ENCODE peak calls at places on chromosomes 6 and 20, in eight cellular contexts. E is endothelial cell; P is lower leg skin; I is AG09319; Y is CD8-positive, alpha-beta T cell; N is activated CD8-positive, alpha-beta T cell treated with anti-CD3 and anti-CD28 coated beads for 36 hours; H is A549; G is pancreas. D is an unnamed sample.

GRCh38 chr6:54156650-54157250 is 45.5 kb downstream of the MLIP start:
- DNase-seq in E (no peak), P (no peak), I (no peak), Y (no peak), N (no peak), H (no peak), G (no peak), D (no peak)

GRCh38 chr20:17969884-17970409 is 1.1 kb downstream of the MGME1 start:
- DNase-seq in E (peak; percentile 9), P (peak; percentile 89), I (no peak), Y (peak; percentile 29), N (peak; percentile 57), H (no peak), G (no peak), D (no peak)

GRCh38 chr6:63464060-63464459 is 108.2 kb upstream of the LOC128125822 start:
- DNase-seq in E (no peak), P (no peak), I (no peak), Y (no peak), N (no peak), H (no peak), G (no peak), D (no peak)

GRCh38 chr6:150711584-150712501 is 112.2 kb downstream of the PLEKHG1 start:
- DNase-seq in E (no peak), P (no peak), I (no peak), Y (no peak), N (no peak), H (no peak), G (peak; percentile 33), D (no peak)

GRCh38 chr6:13308332-13308731 is 20.0 kb downstream of the TBC1D7 start:
- DNase-seq in E (no peak), P (no peak), I (no peak), Y (no peak), N (no peak), H (no peak), G (no peak), D (no peak)

GRCh38 chr20:49431345-49431744 is 51.1 kb downstream of the KCNB1 start:
- DNase-seq in E (no peak), P (no peak), I (no peak), Y (no peak), N (no peak), H (peak; percentile 56), G (no peak), D (no peak)

GRCh38 chr6:30685157-30685976 is 1.1 kb downstream of the PPP1R18 start:
- DNase-seq in E (peak; percentile 29), P (no peak), I (no peak), Y (no peak), N (peak; percentile 50), H (no peak), G (peak; percentile 47), D (no peak)

GRCh38 chr20:17504326-17504897 is 26.8 kb downstream of the BFSP1 start:
- DNase-seq in E (no peak), P (peak; percentile 84), I (no peak), Y (peak; percentile 30), N (no peak), H (no peak), G (no peak), D (no peak)

GRCh38 chr6:54134934-54135333 is 23.7 kb downstream of the MLIP start:
- DNase-seq in E (no peak), P (no peak), I (no peak), Y (no peak), N (no peak), H (no peak), G (no peak), D (no peak)

GRCh38 chr6:1838604-1839003 is 228.9 kb downstream of the FOXC1 start:
- DNase-seq in E (no peak), P (no peak), I (no peak), Y (no peak), N (no peak), H (no peak), G (no peak), D (no peak)

DNA sequence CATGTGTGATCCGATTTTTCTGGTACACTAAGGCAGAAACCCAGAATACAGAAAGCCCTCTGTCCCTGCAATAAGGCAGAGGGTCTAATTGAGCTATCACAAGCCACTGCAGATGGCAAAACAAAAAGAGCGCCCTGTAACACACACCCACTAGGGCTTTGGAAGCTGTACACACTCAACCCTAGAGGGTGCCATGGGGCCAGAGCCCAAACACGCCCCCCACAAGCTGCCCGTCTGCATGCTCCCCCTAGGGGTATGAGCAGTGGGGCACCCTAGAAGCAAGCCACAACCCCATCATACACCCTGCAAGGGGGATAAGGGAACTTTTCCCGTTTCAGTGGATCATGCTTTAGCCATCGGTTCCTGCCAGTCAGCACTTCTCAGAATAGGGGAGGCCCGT is 62.2 kb upstream of the PDE10A start:
- DNase-seq in E (no peak), P (no peak), I (no peak), Y (no peak), N (peak; percentile 6), H (peak; percentile 19), G (no peak), D (no peak)
- TF ChIP-seq CTCF in E (no peak), P (no peak), I (no peak), Y (no peak), N (no peak), H (no peak), G (no peak), D (no peak)

GRCh38 chr6:28811873-28812272 is 111.9 kb downstream of the TRIM27 start:
- DNase-seq in E (no peak), P (no peak), I (no peak), Y (no peak), N (no peak), H (peak; percentile 54), G (no peak), D (no peak)

GRCh38 chr6:28807682-28808280 is 116.0 kb downstream of the TRIM27 start:
- DNase-seq in E (peak; percentile 68), P (no peak), I (no peak), Y (no peak), N (peak; percentile 71), H (peak; percentile 80), G (no peak), D (no peak)

GRCh38 chr6:28810655-28811053 is 113.1 kb downstream of the TRIM27 start:
- DNase-seq in E (no peak), P (no peak), I (no peak), Y (no peak), N (no peak), H (no peak), G (no peak), D (no peak)

GRCh38 chr6:28808383-28808782 is 115.4 kb downstream of the TRIM27 start:
- DNase-seq in E (no peak), P (no peak), I (no peak), Y (no peak), N (no peak), H (no peak), G (no peak), D (no peak)

DNA sequence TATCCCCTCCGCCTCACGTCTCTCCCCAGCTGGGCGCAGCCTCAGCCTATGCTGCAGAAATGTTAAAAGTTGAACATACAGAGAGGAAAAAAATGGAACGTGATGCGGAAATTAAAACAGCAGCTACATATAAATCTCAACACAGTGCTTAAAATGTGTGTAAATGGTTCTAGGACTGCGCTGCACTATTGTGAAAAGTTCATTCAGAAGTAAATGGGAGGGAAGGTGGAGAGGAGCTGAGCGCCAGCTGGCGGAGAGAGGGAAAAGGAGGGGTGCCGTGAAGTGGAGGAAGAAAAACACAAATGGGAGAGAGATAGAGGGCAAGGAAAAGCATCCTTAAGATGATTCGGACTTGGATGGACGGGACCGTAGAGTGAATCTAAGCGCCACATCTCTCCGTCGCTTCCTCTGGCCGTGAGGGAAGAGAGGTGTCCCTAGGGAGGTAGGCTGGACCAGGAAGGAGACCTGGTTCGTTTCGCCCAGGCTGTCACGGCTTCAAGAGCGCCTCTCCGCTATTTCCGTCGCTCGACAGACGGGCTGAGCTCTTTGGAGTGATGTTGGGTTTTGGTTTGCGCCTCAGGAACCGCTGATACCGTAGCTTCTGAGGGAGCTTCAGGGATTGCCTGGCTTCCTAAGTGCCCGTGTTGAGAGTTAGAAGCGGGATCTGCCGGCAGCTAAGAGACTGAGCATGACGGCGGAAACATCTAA is 113.7 kb downstream of the TRIM27 start:
- DNase-seq in E (no peak), P (no peak), I (no peak), Y (no peak), N (no peak), H (peak; percentile 57), G (no peak), D (no peak)
- TF ChIP-seq CTCF in E (no peak), P (no peak), I (no peak), Y (no peak), N (no peak), H (peak; percentile 41), G (no peak), D (no peak)

GRCh38 chr6:3340891-3341290 is 82.1 kb downstream of the PSMG4 start:
- DNase-seq in E (no peak), P (no peak), I (no peak), Y (no peak), N (no peak), H (no peak), G (no peak), D (no peak)

GRCh38 chr6:3345836-3346235 is 87.1 kb downstream of the PSMG4 start:
- DNase-seq in E (no peak), P (no peak), I (no peak), Y (no peak), N (no peak), H (no peak), G (no peak), D (no peak)

GRCh38 chr6:3341467-3341866 is 82.7 kb downstream of the PSMG4 start:
- DNase-seq in E (no peak), P (no peak), I (no peak), Y (no peak), N (no peak), H (no peak), G (no peak), D (no peak)

GRCh38 chr6:3340358-3340798 is 81.6 kb downstream of the PSMG4 start:
- DNase-seq in E (no peak), P (no peak), I (no peak), Y (no peak), N (no peak), H (no peak), G (no peak), D (no peak)

DNA sequence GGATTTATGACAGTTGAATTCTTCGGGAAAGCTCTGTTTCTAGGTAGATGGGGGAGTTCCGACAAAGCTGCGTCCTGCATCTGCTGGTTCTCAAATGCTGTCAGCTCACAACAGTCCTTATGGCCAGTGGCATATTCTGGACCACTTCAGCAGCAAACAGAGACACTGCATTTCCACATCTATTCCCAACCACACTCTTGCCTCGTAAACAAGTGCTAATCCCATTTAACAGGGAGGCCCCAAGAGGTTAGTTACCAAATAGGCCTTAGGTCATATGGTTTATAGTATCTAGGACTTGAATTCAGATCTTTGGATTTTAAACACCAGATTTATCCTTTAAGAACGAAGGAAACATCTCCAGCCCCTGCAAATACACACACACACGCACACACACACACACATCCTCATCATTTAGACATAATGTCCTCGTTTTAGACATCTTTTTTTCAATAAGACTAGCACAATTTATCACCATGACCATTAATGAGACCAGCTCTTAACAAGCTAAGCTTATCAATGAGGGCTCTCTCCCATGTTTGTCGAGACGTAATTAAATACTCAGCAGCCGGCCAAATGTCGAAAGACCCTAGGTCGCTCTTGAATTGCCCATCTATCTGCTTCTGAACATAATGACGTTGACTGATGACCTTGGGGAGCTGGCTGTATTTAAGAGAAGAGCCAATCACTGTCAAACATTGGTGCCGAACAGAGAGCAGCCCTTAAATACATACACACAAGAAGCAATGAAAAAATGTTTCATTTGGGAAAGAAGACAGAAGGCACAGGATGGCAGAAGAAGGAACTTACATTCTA is 84.5 kb downstream of the PSMG4 start:
- DNase-seq in E (no peak), P (no peak), I (no peak), Y (no peak), N (no peak), H (no peak), G (no peak), D (no peak)
- TF ChIP-seq CTCF in E (no peak), P (no peak), I (no peak), Y (no peak), N (no peak), H (no peak), G (no peak), D (no peak)

GRCh38 chr6:111823012-111823411 is 50.2 kb downstream of the FYN start:
- DNase-seq in E (no peak), P (no peak), I (no peak), Y (no peak), N (no peak), H (no peak), G (no peak), D (no peak)
- TF ChIP-seq CTCF in E (no peak), P (no peak), I (no peak), Y (no peak), N (no peak), H (no peak), G (no peak), D (no peak)

D was measured in mesothelial cell of epicardium.